ENCODE peak calls at places on chromosomes 6 and 20, in ten cellular contexts. One of them, this sample, is unnamed.

GRCh38 chr6:157760589-157761330 is 62.3 kb upstream of the SNX9 start:
- DNase-seq in AG09319: peak; percentile 79
- DNase-seq in cardiac muscle cell: no peak
- DNase-seq in Caki2: peak; percentile 67
- DNase-seq in A549: peak; percentile 20
- DNase-seq in amniotic stem cell: peak; percentile 48
- DNase-seq in NCI-H1417: no peak
- DNase-seq in tibial artery: no peak
- DNase-seq in GDM1: no peak
- DNase-seq in myocyte: peak; percentile 50
- DNase-seq in this sample: peak; percentile 85

GRCh38 chr6:83252717-83253116 is 59.6 kb downstream of the RWDD2A start:
- DNase-seq in tibial artery: no peak
- DNase-seq in A549: no peak
- DNase-seq in Caki2: peak; percentile 9
- DNase-seq in AG09319: no peak
- DNase-seq in cardiac muscle cell: no peak
- DNase-seq in GDM1: no peak
- DNase-seq in myocyte: peak; percentile 24
- DNase-seq in NCI-H1417: no peak
- DNase-seq in amniotic stem cell: no peak
- DNase-seq in this sample: peak; percentile 65

GRCh38 chr6:127924440-127924839 is 23.6 kb upstream of the THEMIS start:
- DNase-seq in AG09319: no peak
- DNase-seq in amniotic stem cell: no peak
- DNase-seq in myocyte: peak; percentile 38
- DNase-seq in A549: no peak
- DNase-seq in cardiac muscle cell: no peak
- DNase-seq in tibial artery: no peak
- DNase-seq in NCI-H1417: no peak
- DNase-seq in GDM1: no peak
- DNase-seq in Caki2: no peak
- DNase-seq in this sample: peak; percentile 67

GRCh38 chr6:109292420-109292819 is 89.8 kb downstream of the CD164 start:
- DNase-seq in A549: no peak
- DNase-seq in AG09319: no peak
- DNase-seq in myocyte: no peak
- DNase-seq in tibial artery: no peak
- DNase-seq in Caki2: no peak
- DNase-seq in amniotic stem cell: no peak
- DNase-seq in NCI-H1417: no peak
- DNase-seq in GDM1: no peak
- DNase-seq in cardiac muscle cell: no peak
- DNase-seq in this sample: no peak

GRCh38 chr20:43722153-43722505 is 4.7 kb downstream of the GTSF1L start:
- DNase-seq in A549: no peak
- DNase-seq in AG09319: no peak
- DNase-seq in GDM1: no peak
- DNase-seq in cardiac muscle cell: no peak
- DNase-seq in tibial artery: no peak
- DNase-seq in myocyte: no peak
- DNase-seq in NCI-H1417: no peak
- DNase-seq in Caki2: no peak
- DNase-seq in amniotic stem cell: no peak
- DNase-seq in this sample: no peak

GRCh38 chr6:39137235-39137634 is 22.2 kb upstream of the SAYSD1 start:
- DNase-seq in Caki2: peak; percentile 17
- DNase-seq in tibial artery: no peak
- DNase-seq in A549: peak; percentile 11
- DNase-seq in amniotic stem cell: no peak
- DNase-seq in NCI-H1417: no peak
- DNase-seq in cardiac muscle cell: peak; percentile 93
- DNase-seq in AG09319: no peak
- DNase-seq in GDM1: peak; percentile 2
- DNase-seq in myocyte: peak; percentile 47
- DNase-seq in this sample: peak; percentile 9

GRCh38 chr6:123641497-123641896 is 4.7 kb upstream of the TRDN start:
- DNase-seq in NCI-H1417: no peak
- DNase-seq in myocyte: no peak
- DNase-seq in GDM1: no peak
- DNase-seq in Caki2: no peak
- DNase-seq in tibial artery: no peak
- DNase-seq in A549: no peak
- DNase-seq in cardiac muscle cell: no peak
- DNase-seq in AG09319: no peak
- DNase-seq in amniotic stem cell: no peak
- DNase-seq in this sample: no peak

GRCh38 chr6:112877134-112878100 is 530.3 kb downstream of the RFPL4B start:
- DNase-seq in GDM1: no peak
- DNase-seq in A549: peak; percentile 2
- DNase-seq in tibial artery: no peak
- DNase-seq in NCI-H1417: no peak
- DNase-seq in AG09319: peak; percentile 59
- DNase-seq in amniotic stem cell: peak; percentile 44
- DNase-seq in cardiac muscle cell: no peak
- DNase-seq in myocyte: peak; percentile 73
- DNase-seq in Caki2: peak; percentile 40
- DNase-seq in this sample: peak; percentile 85

GRCh38 chr6:13113376-13113775 is 215.0 kb downstream of the TBC1D7 start:
- DNase-seq in Caki2: no peak
- DNase-seq in A549: no peak
- DNase-seq in amniotic stem cell: no peak
- DNase-seq in NCI-H1417: no peak
- DNase-seq in myocyte: no peak
- DNase-seq in cardiac muscle cell: no peak
- DNase-seq in AG09319: no peak
- DNase-seq in GDM1: no peak
- DNase-seq in tibial artery: no peak
- DNase-seq in this sample: no peak

GRCh38 chr20:11797161-11797560 is 120.5 kb upstream of the BTBD3 start:
- DNase-seq in tibial artery: no peak
- DNase-seq in GDM1: no peak
- DNase-seq in Caki2: no peak
- DNase-seq in amniotic stem cell: no peak
- DNase-seq in NCI-H1417: no peak
- DNase-seq in A549: no peak
- DNase-seq in myocyte: peak; percentile 50
- DNase-seq in cardiac muscle cell: no peak
- DNase-seq in AG09319: no peak
- DNase-seq in this sample: peak; percentile 49

GRCh38 chr6:93550551-93551276 is 131.4 kb upstream of the EPHA7 start:
- DNase-seq in GDM1: no peak
- DNase-seq in cardiac muscle cell: no peak
- DNase-seq in amniotic stem cell: no peak
- DNase-seq in myocyte: no peak
- DNase-seq in Caki2: peak; percentile 34
- DNase-seq in tibial artery: no peak
- DNase-seq in AG09319: no peak
- DNase-seq in NCI-H1417: no peak
- DNase-seq in A549: no peak
- DNase-seq in this sample: peak; percentile 81

GRCh38 chr20:11379257-11380011 is 538.3 kb upstream of the BTBD3 start:
- DNase-seq in tibial artery: no peak
- DNase-seq in cardiac muscle cell: peak; percentile 78
- DNase-seq in myocyte: no peak
- DNase-seq in amniotic stem cell: no peak
- DNase-seq in NCI-H1417: peak; percentile 67
- DNase-seq in AG09319: no peak
- DNase-seq in Caki2: no peak
- DNase-seq in GDM1: no peak
- DNase-seq in A549: no peak
- DNase-seq in this sample: no peak

GRCh38 chr6:170152111-170152926 is 138.6 kb downstream of the DLL1 start:
- DNase-seq in cardiac muscle cell: no peak
- DNase-seq in Caki2: no peak
- DNase-seq in tibial artery: peak; percentile 63
- DNase-seq in NCI-H1417: no peak
- DNase-seq in GDM1: no peak
- DNase-seq in myocyte: no peak
- DNase-seq in AG09319: no peak
- DNase-seq in A549: no peak
- DNase-seq in amniotic stem cell: no peak
- DNase-seq in this sample: no peak

GRCh38 chr20:41352666-41353065 is 12.0 kb downstream of the LPIN3 start:
- DNase-seq in cardiac muscle cell: no peak
- DNase-seq in GDM1: no peak
- DNase-seq in tibial artery: no peak
- DNase-seq in Caki2: no peak
- DNase-seq in NCI-H1417: no peak
- DNase-seq in AG09319: no peak
- DNase-seq in myocyte: no peak
- DNase-seq in amniotic stem cell: no peak
- DNase-seq in A549: no peak
- DNase-seq in this sample: no peak

GRCh38 chr6:23524556-23524955 is 601.5 kb upstream of the NRSN1 start:
- DNase-seq in myocyte: no peak
- DNase-seq in AG09319: no peak
- DNase-seq in A549: no peak
- DNase-seq in cardiac muscle cell: no peak
- DNase-seq in NCI-H1417: no peak
- DNase-seq in GDM1: no peak
- DNase-seq in Caki2: no peak
- DNase-seq in tibial artery: no peak
- DNase-seq in amniotic stem cell: no peak
- DNase-seq in this sample: no peak

GRCh38 chr6:54248994-54249393 is 59.2 kb upstream of the TINAG start:
- DNase-seq in A549: no peak
- DNase-seq in Caki2: no peak
- DNase-seq in amniotic stem cell: no peak
- DNase-seq in AG09319: no peak
- DNase-seq in myocyte: no peak
- DNase-seq in NCI-H1417: no peak
- DNase-seq in tibial artery: no peak
- DNase-seq in cardiac muscle cell: no peak
- DNase-seq in GDM1: no peak
- DNase-seq in this sample: no peak

GRCh38 chr6:2738373-2738979 is 12.2 kb downstream of the MYLK4 start:
- DNase-seq in AG09319: peak; percentile 20
- DNase-seq in amniotic stem cell: peak; percentile 56
- DNase-seq in A549: peak; percentile 53
- DNase-seq in NCI-H1417: peak; percentile 38
- DNase-seq in myocyte: peak; percentile 66
- DNase-seq in GDM1: peak; percentile 71
- DNase-seq in cardiac muscle cell: peak; percentile 70
- DNase-seq in Caki2: peak; percentile 35
- DNase-seq in tibial artery: no peak
- DNase-seq in this sample: peak; percentile 54

GRCh38 chr20:51800769-51801219 is 1.5 kb downstream of the SALL4 start:
- DNase-seq in GDM1: no peak
- DNase-seq in AG09319: no peak
- DNase-seq in Caki2: no peak
- DNase-seq in myocyte: no peak
- DNase-seq in tibial artery: no peak
- DNase-seq in A549: peak; percentile 42
- DNase-seq in amniotic stem cell: no peak
- DNase-seq in cardiac muscle cell: peak; percentile 51
- DNase-seq in NCI-H1417: peak; percentile 63
- DNase-seq in this sample: no peak

GRCh38 chr20:31666258-31667042 is 28.7 kb downstream of the COX4I2 start:
- DNase-seq in amniotic stem cell: no peak
- DNase-seq in Caki2: no peak
- DNase-seq in tibial artery: peak; percentile 82
- DNase-seq in AG09319: no peak
- DNase-seq in cardiac muscle cell: no peak
- DNase-seq in A549: no peak
- DNase-seq in myocyte: no peak
- DNase-seq in NCI-H1417: no peak
- DNase-seq in GDM1: peak; percentile 24
- DNase-seq in this sample: peak; percentile 51

GRCh38 chr6:24430086-24430485 is 27.4 kb downstream of the MRS2 start:
- DNase-seq in Caki2: no peak
- DNase-seq in amniotic stem cell: no peak
- DNase-seq in NCI-H1417: no peak
- DNase-seq in AG09319: no peak
- DNase-seq in A549: no peak
- DNase-seq in tibial artery: no peak
- DNase-seq in GDM1: no peak
- DNase-seq in myocyte: no peak
- DNase-seq in cardiac muscle cell: no peak
- DNase-seq in this sample: peak; percentile 21

GRCh38 chr20:52269327-52269726 is 77.7 kb upstream of the ZFP64 start:
- DNase-seq in NCI-H1417: peak; percentile 17
- DNase-seq in AG09319: peak; percentile 42
- DNase-seq in A549: no peak
- DNase-seq in cardiac muscle cell: no peak
- DNase-seq in myocyte: no peak
- DNase-seq in Caki2: no peak
- DNase-seq in amniotic stem cell: no peak
- DNase-seq in tibial artery: no peak
- DNase-seq in GDM1: no peak
- DNase-seq in this sample: peak; percentile 32

GRCh38 chr6:12064125-12064524 is 52.0 kb downstream of the HIVEP1 start:
- DNase-seq in amniotic stem cell: no peak
- DNase-seq in Caki2: no peak
- DNase-seq in tibial artery: no peak
- DNase-seq in myocyte: no peak
- DNase-seq in cardiac muscle cell: no peak
- DNase-seq in A549: no peak
- DNase-seq in GDM1: no peak
- DNase-seq in AG09319: no peak
- DNase-seq in NCI-H1417: no peak
- DNase-seq in this sample: no peak

GRCh38 chr20:1389703-1390385 is 3.0 kb downstream of the FKBP1A start:
- DNase-seq in tibial artery: no peak
- DNase-seq in A549: no peak
- DNase-seq in NCI-H1417: no peak
- DNase-seq in cardiac muscle cell: no peak
- DNase-seq in Caki2: no peak
- DNase-seq in GDM1: no peak
- DNase-seq in AG09319: no peak
- DNase-seq in amniotic stem cell: no peak
- DNase-seq in myocyte: no peak
- DNase-seq in this sample: no peak

GRCh38 chr6:22926613-22927348 is 357.4 kb downstream of the HDGFL1 start:
- DNase-seq in cardiac muscle cell: peak; percentile 78
- DNase-seq in amniotic stem cell: no peak
- DNase-seq in GDM1: no peak
- DNase-seq in Caki2: no peak
- DNase-seq in AG09319: no peak
- DNase-seq in myocyte: peak; percentile 25
- DNase-seq in tibial artery: no peak
- DNase-seq in NCI-H1417: no peak
- DNase-seq in A549: no peak
- DNase-seq in this sample: peak; percentile 11

GRCh38 chr6:17865243-17865642 is 122.2 kb downstream of the KIF13A start:
- DNase-seq in myocyte: peak; percentile 35
- DNase-seq in cardiac muscle cell: peak; percentile 27
- DNase-seq in AG09319: no peak
- DNase-seq in NCI-H1417: peak; percentile 3
- DNase-seq in amniotic stem cell: no peak
- DNase-seq in GDM1: no peak
- DNase-seq in Caki2: peak; percentile 85
- DNase-seq in tibial artery: no peak
- DNase-seq in A549: no peak
- DNase-seq in this sample: no peak

GRCh38 chr6:96990462-96990861 is 65.9 kb downstream of the KLHL32 start:
- DNase-seq in Caki2: no peak
- DNase-seq in AG09319: no peak
- DNase-seq in cardiac muscle cell: no peak
- DNase-seq in A549: no peak
- DNase-seq in amniotic stem cell: no peak
- DNase-seq in NCI-H1417: no peak
- DNase-seq in tibial artery: no peak
- DNase-seq in myocyte: no peak
- DNase-seq in GDM1: no peak
- DNase-seq in this sample: no peak

GRCh38 chr20:35344354-35344837 is 52.2 kb upstream of the FAM83C start:
- DNase-seq in A549: peak; percentile 63
- DNase-seq in NCI-H1417: peak; percentile 37
- DNase-seq in tibial artery: no peak
- DNase-seq in cardiac muscle cell: no peak
- DNase-seq in myocyte: peak; percentile 68
- DNase-seq in Caki2: peak; percentile 26
- DNase-seq in AG09319: no peak
- DNase-seq in amniotic stem cell: no peak
- DNase-seq in GDM1: no peak
- DNase-seq in this sample: peak; percentile 94

GRCh38 chr6:98463038-98463437 is 371.3 kb upstream of the POU3F2 start:
- DNase-seq in cardiac muscle cell: no peak
- DNase-seq in tibial artery: no peak
- DNase-seq in myocyte: no peak
- DNase-seq in GDM1: no peak
- DNase-seq in NCI-H1417: peak; percentile 55
- DNase-seq in AG09319: no peak
- DNase-seq in amniotic stem cell: no peak
- DNase-seq in A549: no peak
- DNase-seq in Caki2: no peak
- DNase-seq in this sample: no peak

This sample was measured in LHCN-M2.